ENCODE peak calls at places on chromosomes 3 and 15, in five cellular contexts. X is HCT116, O is H1, Y is K562, F is SK-N-SH. U is an unnamed sample.

GRCh38 chr3:174873832-174874231 is 14.7 kb downstream of the NAALADL2 start:
- DNase-seq in X (no peak), O (no peak), Y (no peak), F (no peak), U (no peak)

GRCh38 chr15:65869954-65870871 is 922 bp downstream of the RAB11A start:
- DNase-seq in X (no peak), O (no peak), Y (peak), F (peak), U (peak)

GRCh38 chr3:58383904-58384303 is 49.7 kb downstream of the PDHB start:
- DNase-seq in X (peak), O (no peak), Y (no peak), F (no peak), U (peak)

GRCh38 chr3:157586293-157586692 is 83.1 kb upstream of the VEPH1 start:
- DNase-seq in X (no peak), O (no peak), Y (no peak), F (no peak), U (no peak)

GRCh38 chr15:57849332-57849731 is 142.8 kb downstream of the POLR2M start:
- DNase-seq in X (no peak), O (no peak), Y (no peak), F (no peak), U (no peak)

GRCh38 chr3:59436164-59436958 is 386.5 kb upstream of the CFAP20DC start:
- DNase-seq in X (no peak), O (no peak), Y (no peak), F (no peak), U (no peak)

GRCh38 chr3:40054568-40055222 is 245.3 kb downstream of the MYRIP start:
- DNase-seq in X (no peak), O (no peak), Y (no peak), F (no peak), U (no peak)

GRCh38 chr3:13568515-13568995 is 19.6 kb downstream of the FBLN2 start:
- DNase-seq in X (no peak), O (no peak), Y (no peak), F (no peak), U (no peak)

GRCh38 chr15:33242669-33243191 is 48.2 kb upstream of the FMN1 start:
- DNase-seq in X (no peak), O (no peak), Y (no peak), F (peak), U (no peak)

GRCh38 chr3:158769519-158770253 is 32.2 kb upstream of the MFSD1 start:
- DNase-seq in X (no peak), O (no peak), Y (no peak), F (no peak), U (no peak)

GRCh38 chr3:62188547-62189375 is 184.6 kb downstream of the FEZF2 start:
- DNase-seq in X (peak), O (peak), Y (peak), F (peak), U (peak)

GRCh38 chr15:29136815-29137214 is 132.8 kb downstream of the NSMCE3 start:
- DNase-seq in X (no peak), O (no peak), Y (no peak), F (no peak), U (no peak)
- TF ChIP-seq JUND in X (no peak), O (no peak), Y (no peak), F (no peak), U (no peak)

GRCh38 chr3:134346744-134347143 is 27.5 kb downstream of the AMOTL2 start:
- DNase-seq in X (no peak), O (no peak), Y (no peak), F (no peak), U (no peak)
- TF ChIP-seq JUND in X (no peak), O (no peak), Y (no peak), F (no peak), U (no peak)

GRCh38 chr3:139225551-139225950 is 118.3 kb upstream of the MRPS22 start:
- DNase-seq in X (no peak), O (no peak), Y (no peak), F (no peak), U (no peak)

GRCh38 chr3:139217633-139218032 is 126.2 kb upstream of the MRPS22 start:
- DNase-seq in X (no peak), O (no peak), Y (no peak), F (no peak), U (no peak)

GRCh38 chr3:139218046-139218445 is 125.8 kb upstream of the MRPS22 start:
- DNase-seq in X (no peak), O (no peak), Y (no peak), F (no peak), U (no peak)

GRCh38 chr3:139219463-139219862 is 124.4 kb upstream of the MRPS22 start:
- DNase-seq in X (no peak), O (no peak), Y (no peak), F (no peak), U (no peak)

GRCh38 chr3:139222100-139222657 is 121.6 kb upstream of the MRPS22 start:
- DNase-seq in X (no peak), O (no peak), Y (peak), F (no peak), U (no peak)
- TF ChIP-seq JUND in X (no peak), O (no peak), Y (peak), F (no peak), U (no peak)

GRCh38 chr3:72996121-72996472 is 514 bp upstream of the PPP4R2 start:
- DNase-seq in X (no peak), O (no peak), Y (no peak), F (no peak), U (no peak)

GRCh38 chr3:72997421-72997961 is 880 bp downstream of the PPP4R2 start:
- DNase-seq in X (peak), O (no peak), Y (peak), F (peak), U (peak)

GRCh38 chr3:72996473-72997333 is at the start of gene PPP4R2:
- DNase-seq in X (peak), O (peak), Y (peak), F (peak), U (peak)

GRCh38 chr3:72998489-72998888 is 1.9 kb downstream of the PPP4R2 start:
- DNase-seq in X (no peak), O (no peak), Y (no peak), F (no peak), U (no peak)

GRCh38 chr3:72999971-73000370 is 3.4 kb downstream of the PPP4R2 start:
- DNase-seq in X (no peak), O (no peak), Y (peak), F (no peak), U (no peak)
- TF ChIP-seq JUND in X (no peak), O (no peak), Y (no peak), F (no peak), U (no peak)

DNA sequence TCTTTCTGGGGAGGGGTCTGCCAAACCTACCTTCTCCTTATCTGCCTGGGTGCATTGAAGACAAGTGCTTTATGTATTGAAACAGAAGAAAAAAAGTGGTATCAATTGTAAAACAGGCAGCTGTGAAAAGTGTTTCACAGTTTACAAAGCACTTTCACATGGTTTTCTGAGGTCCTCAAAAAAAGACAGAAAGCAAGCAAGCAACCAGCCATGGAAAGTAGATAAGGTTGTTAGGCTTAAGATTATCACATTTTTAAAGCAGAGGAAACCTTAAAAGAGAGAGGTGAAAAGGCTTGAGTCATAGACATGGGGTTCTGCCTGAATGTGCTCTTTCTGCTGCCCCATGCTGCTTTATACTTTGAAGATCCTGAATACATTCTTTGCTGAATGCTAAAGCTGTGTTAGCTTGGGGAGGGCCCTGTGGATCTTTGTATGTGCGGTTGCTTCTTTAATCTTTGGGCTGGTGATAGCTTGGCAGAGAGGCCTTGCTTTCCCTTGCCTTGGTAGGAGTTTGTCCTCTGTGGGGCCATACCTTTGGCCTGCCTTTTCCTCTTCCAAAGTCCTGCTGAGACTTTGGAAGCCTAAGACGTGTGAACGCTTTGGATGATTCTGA is 2.6 kb downstream of the SMAD3 start:
- DNase-seq in X (no peak), O (no peak), Y (peak), F (no peak), U (no peak)
- TF ChIP-seq JUND in X (no peak), O (no peak), Y (peak), F (no peak), U (no peak)

U was measured in T47D.